ENCODE peak calls at places on chromosome 18, in eight cellular contexts. G, C, R, I, X, H, F and K are unnamed samples.

GRCh38 chr18:6624271-6624670 is 105.2 kb upstream of the ARHGAP28 start:
- DNase-seq in G (no peak), C (no peak), R (no peak), I (no peak), X (no peak), H (no peak), F (no peak), K (no peak)

GRCh38 chr18:32899819-32900218 is 127.0 kb upstream of the KLHL14 start:
- DNase-seq in G (no peak), C (peak; percentile 20), R (no peak), I (no peak), X (no peak), H (no peak), F (no peak), K (no peak)

GRCh38 chr18:47323158-47323557 is 71.7 kb upstream of the SKOR2 start:
- DNase-seq in G (no peak), C (no peak), R (no peak), I (no peak), X (no peak), H (no peak), F (no peak), K (no peak)

GRCh38 chr18:1062592-1062991 is 157.9 kb downstream of the ADCYAP1 start:
- DNase-seq in G (peak; percentile 25), C (no peak), R (no peak), I (no peak), X (no peak), H (no peak), F (no peak), K (no peak)

GRCh38 chr18:10751711-10752110 is 225.9 kb downstream of the NAPG start:
- DNase-seq in G (no peak), C (no peak), R (no peak), I (no peak), X (no peak), H (no peak), F (no peak), K (no peak)

GRCh38 chr18:11980148-11980554 is 1.2 kb upstream of the IMPA2 start:
- DNase-seq in G (no peak), C (no peak), R (no peak), I (no peak), X (no peak), H (no peak), F (no peak), K (no peak)

GRCh38 chr18:43277164-43277600 is at the start of gene SYT4:
- DNase-seq in G (peak; percentile 61), C (no peak), R (no peak), I (no peak), X (peak; percentile 13), H (no peak), F (no peak), K (no peak)

GRCh38 chr18:10579079-10579867 is 53.4 kb downstream of the NAPG start:
- DNase-seq in G (no peak), C (no peak), R (no peak), I (no peak), X (no peak), H (no peak), F (no peak), K (no peak)

GRCh38 chr18:70261141-70261788 is 27.6 kb upstream of the SOCS6 start:
- DNase-seq in G (no peak), C (no peak), R (no peak), I (no peak), X (no peak), H (no peak), F (no peak), K (no peak)

GRCh38 chr18:13335903-13336302 is 117.3 kb downstream of the LDLRAD4 start:
- DNase-seq in G (no peak), C (no peak), R (no peak), I (no peak), X (no peak), H (no peak), F (no peak), K (no peak)

GRCh38 chr18:68596016-68596415 is 118.9 kb downstream of the TMX3 start:
- DNase-seq in G (no peak), C (no peak), R (no peak), I (no peak), X (no peak), H (no peak), F (no peak), K (no peak)

GRCh38 chr18:46418657-46419260 is 238.3 kb downstream of the LOXHD1 start:
- DNase-seq in G (no peak), C (no peak), R (no peak), I (no peak), X (peak; percentile 63), H (no peak), F (peak; percentile 68), K (peak; percentile 69)

GRCh38 chr18:47968006-47968676 is 37.7 kb upstream of the SMAD2 start:
- DNase-seq in G (peak; percentile 70), C (no peak), R (no peak), I (no peak), X (no peak), H (no peak), F (no peak), K (no peak)

GRCh38 chr18:34802938-34803337 is 92.8 kb downstream of the DTNA start:
- DNase-seq in G (no peak), C (no peak), R (no peak), I (no peak), X (no peak), H (no peak), F (no peak), K (no peak)

GRCh38 chr18:42959528-42959927 is 156.0 kb downstream of the RIT2 start:
- DNase-seq in G (no peak), C (no peak), R (no peak), I (no peak), X (no peak), H (no peak), F (no peak), K (no peak)

GRCh38 chr18:55764382-55764781 is 176.4 kb upstream of the TCF4 start:
- DNase-seq in G (no peak), C (no peak), R (no peak), I (no peak), X (no peak), H (no peak), F (no peak), K (no peak)

GRCh38 chr18:50093366-50093765 is 101.6 kb downstream of the MYO5B start:
- DNase-seq in G (no peak), C (no peak), R (no peak), I (no peak), X (no peak), H (no peak), F (no peak), K (no peak)

GRCh38 chr18:13500227-13500865 is 226.0 kb downstream of the FAM210A start:
- DNase-seq in G (peak; percentile 54), C (no peak), R (no peak), I (no peak), X (peak; percentile 42), H (no peak), F (peak; percentile 78), K (peak; percentile 80)

GRCh38 chr18:34492652-34493051 is 217.4 kb upstream of the DTNA start:
- DNase-seq in G (no peak), C (no peak), R (no peak), I (no peak), X (no peak), H (no peak), F (no peak), K (no peak)

GRCh38 chr18:42574871-42575270 is 540.6 kb downstream of the RIT2 start:
- DNase-seq in G (no peak), C (no peak), R (no peak), I (no peak), X (no peak), H (no peak), F (no peak), K (no peak)

DNA sequence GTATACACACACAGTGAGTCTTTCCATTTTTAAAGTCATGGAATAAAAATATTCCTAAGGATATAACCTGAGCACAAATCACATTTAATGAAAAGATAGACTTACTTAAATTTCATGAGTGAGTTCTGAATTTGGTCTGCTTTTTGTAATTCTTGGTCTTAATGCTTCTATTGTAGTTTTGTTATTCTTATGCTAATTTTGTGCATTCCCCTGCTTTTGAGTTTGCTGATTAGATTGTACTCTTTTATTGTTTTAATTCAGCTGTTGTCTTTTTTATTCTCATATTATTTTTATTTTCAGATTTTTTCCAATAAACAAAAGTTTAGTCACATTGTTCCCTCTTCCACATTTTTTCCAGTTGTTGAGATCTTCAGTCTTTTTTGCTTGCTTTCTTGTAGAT is 202.4 kb downstream of the ZNF407 start:
- DNase-seq in G (no peak), C (no peak), R (no peak), I (no peak), X (no peak), H (no peak), F (no peak), K (no peak)
- H3K27ac ChIP-seq in G (no peak overlapping the region), C (no peak overlapping the region), R (no peak overlapping the region), I (no peak overlapping the region), X (no peak overlapping the region), H (no peak overlapping the region), F (no peak overlapping the region), K (no peak overlapping the region)

DNA sequence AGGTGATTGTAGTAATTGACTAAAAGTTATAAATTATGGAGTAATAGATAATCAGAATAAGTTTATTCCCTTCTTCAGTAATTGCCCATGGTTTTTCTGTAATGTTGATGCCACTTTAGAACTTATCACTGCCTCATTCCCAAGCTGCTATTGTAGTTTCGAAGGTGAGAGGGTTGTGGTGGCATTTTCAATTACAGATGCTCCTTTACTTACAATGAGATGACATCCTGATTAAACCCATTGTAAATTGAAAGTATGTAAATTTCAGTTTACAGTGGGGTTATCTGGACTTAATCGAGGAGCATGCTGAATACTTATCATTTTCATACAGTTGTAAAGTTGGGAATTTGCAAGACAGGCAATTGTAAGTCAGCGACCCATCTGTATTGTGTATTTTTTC is 2.9 kb downstream of the NDUFV2 start:
- DNase-seq in G (no peak), C (no peak), R (no peak), I (no peak), X (no peak), H (no peak), F (no peak), K (no peak)
- H3K4me3 ChIP-seq in G (no peak overlapping the region), C (peak overlapping the region; percentile 93), R (peak overlapping the region; percentile 77), I (no peak overlapping the region), X (no peak overlapping the region), H (peak overlapping the region; percentile 68), F (no peak overlapping the region), K (no peak overlapping the region)

DNA sequence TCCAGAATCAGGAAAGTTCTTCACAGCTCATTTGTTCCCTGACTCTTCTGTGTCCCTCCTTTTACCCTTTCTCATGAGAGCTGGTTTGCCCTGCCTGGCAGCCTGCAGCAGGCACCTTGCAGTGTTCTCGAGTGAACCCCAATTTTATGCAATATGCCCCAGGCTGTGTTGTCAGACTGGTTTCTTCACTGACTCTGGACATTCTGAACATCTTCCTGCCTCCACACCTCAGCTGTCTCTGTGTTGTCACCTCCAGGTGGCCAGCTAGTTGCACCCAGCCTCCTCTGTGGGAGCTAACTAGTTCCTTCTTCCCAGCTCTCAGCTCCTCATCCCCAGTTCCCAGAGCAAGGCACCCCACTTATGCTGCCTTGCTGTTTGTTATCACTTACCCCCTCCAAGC is 5.5 kb downstream of the SETBP1 start:
- DNase-seq in G (no peak), C (no peak), R (no peak), I (no peak), X (no peak), H (no peak), F (no peak), K (no peak)
- H3K27ac ChIP-seq in G (no peak overlapping the region), C (no peak overlapping the region), R (no peak overlapping the region), I (no peak overlapping the region), X (no peak overlapping the region), H (no peak overlapping the region), F (no peak overlapping the region), K (no peak overlapping the region)

DNA sequence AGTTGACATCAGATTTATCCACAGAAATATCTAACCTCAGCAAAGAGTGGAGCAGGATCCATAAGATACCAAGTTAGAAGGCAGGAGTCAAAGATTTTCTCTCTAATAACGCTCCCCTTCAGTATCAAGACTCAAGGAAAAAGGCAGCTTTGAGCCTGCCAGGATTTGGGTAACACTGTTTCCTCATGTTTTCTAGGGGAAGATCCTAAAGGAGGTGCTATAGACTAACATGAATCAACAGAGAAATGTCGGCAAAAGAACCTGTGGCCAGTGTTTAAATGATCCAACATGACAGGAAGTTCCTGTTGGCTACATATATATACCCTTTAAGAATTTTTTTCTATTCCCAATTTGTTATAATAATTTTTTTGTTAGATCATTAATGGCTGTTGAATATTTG is 402.3 kb downstream of the TGIF1 start:
- DNase-seq in G (no peak), C (no peak), R (no peak), I (no peak), X (no peak), H (no peak), F (no peak), K (no peak)
- H3K4me3 ChIP-seq in G (no peak overlapping the region), C (no peak overlapping the region), R (no peak overlapping the region), I (no peak overlapping the region), X (no peak overlapping the region), H (no peak overlapping the region), F (no peak overlapping the region), K (no peak overlapping the region)